ENCODE peak calls at places on chromosome 13, in eight cellular contexts. One of them, this sample, is unnamed.

GRCh38 chr13:22948421-22948820 is 232.4 kb upstream of the SGCG start:
- DNase-seq in Daoy: no peak
- DNase-seq in NCI-H460: no peak
- DNase-seq in CD4-positive, alpha-beta T cell: no peak
- DNase-seq in activated T-cell treated with anti-CD3 and anti-CD28 coated beads, Interleukin-2, amount 50 U/mL, for 72 hours: no peak
- DNase-seq in left cardiac atrium: no peak
- DNase-seq in stimulated activated CD4-positive, alpha-beta T cell treated with anti-CD3 and anti-CD28 coated beads, Interleukin-1b, Interleukin-23, amount 100 ng/mL, for 24 hours: no peak
- DNase-seq in mucosa of descending colon: no peak
- DNase-seq in this sample: no peak

GRCh38 chr13:27853345-27853744 is 61.1 kb downstream of the GSX1 start:
- DNase-seq in CD4-positive, alpha-beta T cell: no peak
- DNase-seq in NCI-H460: no peak
- DNase-seq in Daoy: no peak
- DNase-seq in left cardiac atrium: no peak
- DNase-seq in activated T-cell treated with anti-CD3 and anti-CD28 coated beads, Interleukin-2, amount 50 U/mL, for 72 hours: no peak
- DNase-seq in stimulated activated CD4-positive, alpha-beta T cell treated with anti-CD3 and anti-CD28 coated beads, Interleukin-1b, Interleukin-23, amount 100 ng/mL, for 24 hours: no peak
- DNase-seq in mucosa of descending colon: no peak
- DNase-seq in this sample: no peak

GRCh38 chr13:33318037-33318436 is 32.5 kb upstream of the STARD13 start:
- DNase-seq in stimulated activated CD4-positive, alpha-beta T cell treated with anti-CD3 and anti-CD28 coated beads, Interleukin-1b, Interleukin-23, amount 100 ng/mL, for 24 hours: no peak
- DNase-seq in left cardiac atrium: no peak
- DNase-seq in CD4-positive, alpha-beta T cell: no peak
- DNase-seq in activated T-cell treated with anti-CD3 and anti-CD28 coated beads, Interleukin-2, amount 50 U/mL, for 72 hours: no peak
- DNase-seq in Daoy: no peak
- DNase-seq in mucosa of descending colon: no peak
- DNase-seq in NCI-H460: no peak
- DNase-seq in this sample: no peak

GRCh38 chr13:75258159-75258782 is 223.7 kb downstream of the TBC1D4 start:
- DNase-seq in Daoy: peak
- DNase-seq in activated T-cell treated with anti-CD3 and anti-CD28 coated beads, Interleukin-2, amount 50 U/mL, for 72 hours: no peak
- DNase-seq in NCI-H460: peak
- DNase-seq in left cardiac atrium: no peak
- DNase-seq in mucosa of descending colon: no peak
- DNase-seq in CD4-positive, alpha-beta T cell: no peak
- DNase-seq in stimulated activated CD4-positive, alpha-beta T cell treated with anti-CD3 and anti-CD28 coated beads, Interleukin-1b, Interleukin-23, amount 100 ng/mL, for 24 hours: no peak
- DNase-seq in this sample: no peak

GRCh38 chr13:33367931-33368330 is 82.4 kb upstream of the STARD13 start:
- DNase-seq in left cardiac atrium: no peak
- DNase-seq in Daoy: peak
- DNase-seq in activated T-cell treated with anti-CD3 and anti-CD28 coated beads, Interleukin-2, amount 50 U/mL, for 72 hours: no peak
- DNase-seq in stimulated activated CD4-positive, alpha-beta T cell treated with anti-CD3 and anti-CD28 coated beads, Interleukin-1b, Interleukin-23, amount 100 ng/mL, for 24 hours: no peak
- DNase-seq in NCI-H460: no peak
- DNase-seq in CD4-positive, alpha-beta T cell: no peak
- DNase-seq in mucosa of descending colon: no peak
- DNase-seq in this sample: no peak

GRCh38 chr13:105436946-105437345 is 1098.5 kb downstream of the EFNB2 start:
- DNase-seq in activated T-cell treated with anti-CD3 and anti-CD28 coated beads, Interleukin-2, amount 50 U/mL, for 72 hours: no peak
- DNase-seq in CD4-positive, alpha-beta T cell: no peak
- DNase-seq in NCI-H460: no peak
- DNase-seq in mucosa of descending colon: no peak
- DNase-seq in Daoy: no peak
- DNase-seq in left cardiac atrium: no peak
- DNase-seq in stimulated activated CD4-positive, alpha-beta T cell treated with anti-CD3 and anti-CD28 coated beads, Interleukin-1b, Interleukin-23, amount 100 ng/mL, for 24 hours: no peak
- DNase-seq in this sample: no peak

GRCh38 chr13:42110410-42111155 is 62.1 kb downstream of the DGKH start:
- DNase-seq in activated T-cell treated with anti-CD3 and anti-CD28 coated beads, Interleukin-2, amount 50 U/mL, for 72 hours: peak
- DNase-seq in CD4-positive, alpha-beta T cell: no peak
- DNase-seq in left cardiac atrium: no peak
- DNase-seq in stimulated activated CD4-positive, alpha-beta T cell treated with anti-CD3 and anti-CD28 coated beads, Interleukin-1b, Interleukin-23, amount 100 ng/mL, for 24 hours: peak
- DNase-seq in Daoy: peak
- DNase-seq in mucosa of descending colon: peak
- DNase-seq in NCI-H460: peak
- DNase-seq in this sample: no peak

GRCh38 chr13:83878691-83879410 is 3.4 kb downstream of the SLITRK1 start:
- DNase-seq in stimulated activated CD4-positive, alpha-beta T cell treated with anti-CD3 and anti-CD28 coated beads, Interleukin-1b, Interleukin-23, amount 100 ng/mL, for 24 hours: no peak
- DNase-seq in Daoy: no peak
- DNase-seq in activated T-cell treated with anti-CD3 and anti-CD28 coated beads, Interleukin-2, amount 50 U/mL, for 72 hours: no peak
- DNase-seq in left cardiac atrium: no peak
- DNase-seq in CD4-positive, alpha-beta T cell: no peak
- DNase-seq in mucosa of descending colon: no peak
- DNase-seq in NCI-H460: no peak
- DNase-seq in this sample: no peak

GRCh38 chr13:38376551-38376950 is 26.9 kb downstream of the UFM1 start:
- DNase-seq in activated T-cell treated with anti-CD3 and anti-CD28 coated beads, Interleukin-2, amount 50 U/mL, for 72 hours: no peak
- DNase-seq in CD4-positive, alpha-beta T cell: no peak
- DNase-seq in left cardiac atrium: no peak
- DNase-seq in stimulated activated CD4-positive, alpha-beta T cell treated with anti-CD3 and anti-CD28 coated beads, Interleukin-1b, Interleukin-23, amount 100 ng/mL, for 24 hours: no peak
- DNase-seq in Daoy: no peak
- DNase-seq in mucosa of descending colon: no peak
- DNase-seq in NCI-H460: no peak
- DNase-seq in this sample: no peak

GRCh38 chr13:75359266-75359665 is 122.7 kb downstream of the TBC1D4 start:
- DNase-seq in stimulated activated CD4-positive, alpha-beta T cell treated with anti-CD3 and anti-CD28 coated beads, Interleukin-1b, Interleukin-23, amount 100 ng/mL, for 24 hours: no peak
- DNase-seq in CD4-positive, alpha-beta T cell: no peak
- DNase-seq in NCI-H460: no peak
- DNase-seq in activated T-cell treated with anti-CD3 and anti-CD28 coated beads, Interleukin-2, amount 50 U/mL, for 72 hours: no peak
- DNase-seq in Daoy: peak
- DNase-seq in left cardiac atrium: no peak
- DNase-seq in mucosa of descending colon: no peak
- DNase-seq in this sample: no peak

GRCh38 chr13:98874029-98874397 is 103.9 kb downstream of the DOCK9 start:
- DNase-seq in Daoy: no peak
- DNase-seq in mucosa of descending colon: no peak
- DNase-seq in left cardiac atrium: no peak
- DNase-seq in NCI-H460: no peak
- DNase-seq in activated T-cell treated with anti-CD3 and anti-CD28 coated beads, Interleukin-2, amount 50 U/mL, for 72 hours: peak
- DNase-seq in CD4-positive, alpha-beta T cell: no peak
- DNase-seq in stimulated activated CD4-positive, alpha-beta T cell treated with anti-CD3 and anti-CD28 coated beads, Interleukin-1b, Interleukin-23, amount 100 ng/mL, for 24 hours: no peak
- DNase-seq in this sample: no peak

GRCh38 chr13:69580255-69580654 is 527.4 kb upstream of the ATXN8OS start:
- DNase-seq in left cardiac atrium: no peak
- DNase-seq in mucosa of descending colon: no peak
- DNase-seq in Daoy: no peak
- DNase-seq in NCI-H460: no peak
- DNase-seq in CD4-positive, alpha-beta T cell: no peak
- DNase-seq in stimulated activated CD4-positive, alpha-beta T cell treated with anti-CD3 and anti-CD28 coated beads, Interleukin-1b, Interleukin-23, amount 100 ng/mL, for 24 hours: no peak
- DNase-seq in activated T-cell treated with anti-CD3 and anti-CD28 coated beads, Interleukin-2, amount 50 U/mL, for 72 hours: no peak
- DNase-seq in this sample: no peak

GRCh38 chr13:80052286-80052685 is 288.6 kb downstream of the SPRY2 start:
- DNase-seq in NCI-H460: no peak
- DNase-seq in Daoy: no peak
- DNase-seq in mucosa of descending colon: no peak
- DNase-seq in CD4-positive, alpha-beta T cell: no peak
- DNase-seq in activated T-cell treated with anti-CD3 and anti-CD28 coated beads, Interleukin-2, amount 50 U/mL, for 72 hours: no peak
- DNase-seq in left cardiac atrium: no peak
- DNase-seq in stimulated activated CD4-positive, alpha-beta T cell treated with anti-CD3 and anti-CD28 coated beads, Interleukin-1b, Interleukin-23, amount 100 ng/mL, for 24 hours: no peak
- DNase-seq in this sample: no peak

GRCh38 chr13:52845334-52845761 is 3.1 kb downstream of the PCDH8 start:
- DNase-seq in CD4-positive, alpha-beta T cell: no peak
- DNase-seq in NCI-H460: no peak
- DNase-seq in activated T-cell treated with anti-CD3 and anti-CD28 coated beads, Interleukin-2, amount 50 U/mL, for 72 hours: no peak
- DNase-seq in mucosa of descending colon: no peak
- DNase-seq in Daoy: no peak
- DNase-seq in left cardiac atrium: no peak
- DNase-seq in stimulated activated CD4-positive, alpha-beta T cell treated with anti-CD3 and anti-CD28 coated beads, Interleukin-1b, Interleukin-23, amount 100 ng/mL, for 24 hours: no peak
- DNase-seq in this sample: no peak

GRCh38 chr13:48006396-48006795 is 5.3 kb upstream of the SUCLA2 start:
- DNase-seq in left cardiac atrium: no peak
- DNase-seq in NCI-H460: no peak
- DNase-seq in mucosa of descending colon: no peak
- DNase-seq in activated T-cell treated with anti-CD3 and anti-CD28 coated beads, Interleukin-2, amount 50 U/mL, for 72 hours: no peak
- DNase-seq in Daoy: no peak
- DNase-seq in CD4-positive, alpha-beta T cell: no peak
- DNase-seq in stimulated activated CD4-positive, alpha-beta T cell treated with anti-CD3 and anti-CD28 coated beads, Interleukin-1b, Interleukin-23, amount 100 ng/mL, for 24 hours: no peak
- DNase-seq in this sample: no peak

GRCh38 chr13:50544226-50544625 is 299.3 kb downstream of the DLEU7 start:
- DNase-seq in stimulated activated CD4-positive, alpha-beta T cell treated with anti-CD3 and anti-CD28 coated beads, Interleukin-1b, Interleukin-23, amount 100 ng/mL, for 24 hours: no peak
- DNase-seq in NCI-H460: no peak
- DNase-seq in left cardiac atrium: no peak
- DNase-seq in activated T-cell treated with anti-CD3 and anti-CD28 coated beads, Interleukin-2, amount 50 U/mL, for 72 hours: no peak
- DNase-seq in Daoy: no peak
- DNase-seq in CD4-positive, alpha-beta T cell: no peak
- DNase-seq in mucosa of descending colon: no peak
- DNase-seq in this sample: no peak

GRCh38 chr13:28964831-28965230 is 144.7 kb downstream of the MTUS2 start:
- DNase-seq in mucosa of descending colon: no peak
- DNase-seq in left cardiac atrium: no peak
- DNase-seq in Daoy: no peak
- DNase-seq in activated T-cell treated with anti-CD3 and anti-CD28 coated beads, Interleukin-2, amount 50 U/mL, for 72 hours: no peak
- DNase-seq in stimulated activated CD4-positive, alpha-beta T cell treated with anti-CD3 and anti-CD28 coated beads, Interleukin-1b, Interleukin-23, amount 100 ng/mL, for 24 hours: no peak
- DNase-seq in CD4-positive, alpha-beta T cell: no peak
- DNase-seq in NCI-H460: no peak
- DNase-seq in this sample: no peak

GRCh38 chr13:83881917-83882625 is at the start of gene SLITRK1:
- DNase-seq in left cardiac atrium: peak
- DNase-seq in mucosa of descending colon: peak
- DNase-seq in stimulated activated CD4-positive, alpha-beta T cell treated with anti-CD3 and anti-CD28 coated beads, Interleukin-1b, Interleukin-23, amount 100 ng/mL, for 24 hours: no peak
- DNase-seq in Daoy: peak
- DNase-seq in activated T-cell treated with anti-CD3 and anti-CD28 coated beads, Interleukin-2, amount 50 U/mL, for 72 hours: peak
- DNase-seq in CD4-positive, alpha-beta T cell: no peak
- DNase-seq in NCI-H460: peak
- DNase-seq in this sample: no peak

GRCh38 chr13:65532231-65532630 is 1697.9 kb downstream of the PCDH9 start:
- DNase-seq in activated T-cell treated with anti-CD3 and anti-CD28 coated beads, Interleukin-2, amount 50 U/mL, for 72 hours: no peak
- DNase-seq in NCI-H460: no peak
- DNase-seq in CD4-positive, alpha-beta T cell: no peak
- DNase-seq in mucosa of descending colon: no peak
- DNase-seq in stimulated activated CD4-positive, alpha-beta T cell treated with anti-CD3 and anti-CD28 coated beads, Interleukin-1b, Interleukin-23, amount 100 ng/mL, for 24 hours: no peak
- DNase-seq in left cardiac atrium: no peak
- DNase-seq in Daoy: no peak
- DNase-seq in this sample: no peak

GRCh38 chr13:49457221-49457620 is 13.1 kb downstream of the SETDB2 start:
- DNase-seq in stimulated activated CD4-positive, alpha-beta T cell treated with anti-CD3 and anti-CD28 coated beads, Interleukin-1b, Interleukin-23, amount 100 ng/mL, for 24 hours: no peak
- DNase-seq in mucosa of descending colon: no peak
- DNase-seq in NCI-H460: no peak
- DNase-seq in left cardiac atrium: no peak
- DNase-seq in Daoy: no peak
- DNase-seq in activated T-cell treated with anti-CD3 and anti-CD28 coated beads, Interleukin-2, amount 50 U/mL, for 72 hours: no peak
- DNase-seq in CD4-positive, alpha-beta T cell: no peak
- DNase-seq in this sample: no peak

GRCh38 chr13:111339366-111340143 is 19.1 kb downstream of the TEX29 start:
- DNase-seq in CD4-positive, alpha-beta T cell: no peak
- DNase-seq in left cardiac atrium: no peak
- DNase-seq in Daoy: no peak
- DNase-seq in NCI-H460: no peak
- DNase-seq in stimulated activated CD4-positive, alpha-beta T cell treated with anti-CD3 and anti-CD28 coated beads, Interleukin-1b, Interleukin-23, amount 100 ng/mL, for 24 hours: no peak
- DNase-seq in activated T-cell treated with anti-CD3 and anti-CD28 coated beads, Interleukin-2, amount 50 U/mL, for 72 hours: no peak
- DNase-seq in mucosa of descending colon: no peak
- DNase-seq in this sample: no peak

GRCh38 chr13:89965252-89965651 is 1382.2 kb upstream of the MIR17HG start:
- DNase-seq in stimulated activated CD4-positive, alpha-beta T cell treated with anti-CD3 and anti-CD28 coated beads, Interleukin-1b, Interleukin-23, amount 100 ng/mL, for 24 hours: no peak
- DNase-seq in activated T-cell treated with anti-CD3 and anti-CD28 coated beads, Interleukin-2, amount 50 U/mL, for 72 hours: no peak
- DNase-seq in left cardiac atrium: no peak
- DNase-seq in CD4-positive, alpha-beta T cell: no peak
- DNase-seq in mucosa of descending colon: no peak
- DNase-seq in Daoy: no peak
- DNase-seq in NCI-H460: no peak
- DNase-seq in this sample: no peak

GRCh38 chr13:107466326-107466725 is 749.0 kb downstream of the LIG4 start:
- DNase-seq in NCI-H460: peak
- DNase-seq in stimulated activated CD4-positive, alpha-beta T cell treated with anti-CD3 and anti-CD28 coated beads, Interleukin-1b, Interleukin-23, amount 100 ng/mL, for 24 hours: no peak
- DNase-seq in activated T-cell treated with anti-CD3 and anti-CD28 coated beads, Interleukin-2, amount 50 U/mL, for 72 hours: no peak
- DNase-seq in CD4-positive, alpha-beta T cell: no peak
- DNase-seq in left cardiac atrium: no peak
- DNase-seq in Daoy: peak
- DNase-seq in mucosa of descending colon: no peak
- DNase-seq in this sample: no peak